ENCODE peak calls at places on chromosomes 4 and X, in four cellular contexts. M is HL-60, E is AG09309, G is tibial artery. F is an unnamed sample.

GRCh38 chr4:40736910-40737309 is 12.8 kb upstream of the NSUN7 start:
- DNase-seq in M (no peak), E (peak; percentile 10), G (no peak), F (no peak)

GRCh38 chr4:183639291-183639690 is 19.7 kb downstream of the RWDD4 start:
- DNase-seq in M (no peak), E (no peak), G (no peak), F (no peak)

GRCh38 chr4:70913947-70914445 is 11.8 kb downstream of the MOB1B start:
- DNase-seq in M (no peak), E (no peak), G (no peak), F (no peak)

GRCh38 chrX:68835104-68835442 is 6.3 kb downstream of the EFNB1 start:
- DNase-seq in M (no peak), E (no peak), G (no peak), F (no peak)

GRCh38 chr4:102829803-102830202 is 2.5 kb upstream of the UBE2D3 start:
- DNase-seq in M (no peak), E (no peak), G (no peak), F (no peak)

GRCh38 chrX:23784487-23785301 is 1.7 kb downstream of the SAT1 start:
- DNase-seq in M (peak; percentile 79), E (peak; percentile 76), G (no peak), F (no peak)

GRCh38 chr4:112650332-112650731 is 13.4 kb downstream of the LARP7 start:
- DNase-seq in M (no peak), E (no peak), G (no peak), F (no peak)

GRCh38 chr4:149120331-149121014 is 678.3 kb upstream of the NR3C2 start:
- DNase-seq in M (no peak), E (no peak), G (no peak), F (no peak)

GRCh38 chr4:29734343-29734742 is 985.8 kb upstream of the PCDH7 start:
- DNase-seq in M (no peak), E (no peak), G (no peak), F (no peak)

GRCh38 chrX:136711147-136711546 is 63.2 kb downstream of the CD40LG start:
- DNase-seq in M (no peak), E (no peak), G (peak; percentile 28), F (peak; percentile 24)

GRCh38 chr4:54539500-54540029 is 118.2 kb upstream of the KIT start:
- DNase-seq in M (no peak), E (no peak), G (peak; percentile 32), F (peak; percentile 67)

GRCh38 chr4:148634476-148634875 is 192.3 kb upstream of the NR3C2 start:
- DNase-seq in M (no peak), E (no peak), G (no peak), F (no peak)

GRCh38 chr4:52588771-52589591 is 70.1 kb downstream of the USP46 start:
- DNase-seq in M (no peak), E (peak; percentile 44), G (no peak), F (no peak)

GRCh38 chrX:152932598-152933175 is 34.8 kb downstream of the ZNF185 start:
- DNase-seq in M (no peak), E (no peak), G (no peak), F (no peak)

GRCh38 chr4:77175201-77175610 is 18.2 kb downstream of the CCNG2 start:
- DNase-seq in M (no peak), E (no peak), G (no peak), F (no peak)

GRCh38 chr4:45186249-45186648 is 459.9 kb upstream of the GNPDA2 start:
- DNase-seq in M (no peak), E (no peak), G (no peak), F (no peak)

GRCh38 chrX:56783996-56784620 is 55.1 kb downstream of the NBDY start:
- DNase-seq in M (no peak), E (no peak), G (no peak), F (no peak)

GRCh38 chrX:154739952-154740351 is 10.9 kb downstream of the GAB3 start:
- DNase-seq in M (no peak), E (no peak), G (no peak), F (no peak)

GRCh38 chr4:15488658-15489470 is 19.2 kb downstream of the CC2D2A start:
- DNase-seq in M (no peak), E (peak; percentile 77), G (no peak), F (no peak)

GRCh38 chr4:114890773-114891172 is 222.6 kb downstream of the NDST4 start:
- DNase-seq in M (peak; percentile 42), E (no peak), G (no peak), F (no peak)
- TF ChIP-seq CTCF in M (no peak), E (no peak), G (no peak), F (no peak)

DNA sequence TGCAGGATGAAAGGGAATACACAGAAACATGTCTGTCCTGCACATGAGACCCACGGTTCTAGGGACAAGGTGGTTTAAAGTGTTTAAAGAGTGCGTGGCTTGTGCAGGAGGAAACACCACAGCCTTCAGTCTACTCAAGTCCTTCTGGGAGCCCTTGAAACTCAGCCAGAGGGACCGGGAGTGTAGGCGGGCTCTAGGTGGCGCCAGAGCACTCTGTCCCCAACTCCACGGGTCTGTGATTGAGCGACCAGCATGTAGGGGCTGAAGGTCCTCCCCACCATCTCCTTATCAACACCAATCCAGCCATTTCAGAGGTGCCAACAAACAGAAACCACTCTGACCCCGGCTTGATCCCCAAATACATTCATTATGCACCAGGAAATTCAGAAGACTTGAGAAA is 82.0 kb upstream of the CLDN34 start:
- DNase-seq in M (no peak), E (no peak), G (peak; percentile 29), F (peak; percentile 62)
- TF ChIP-seq CTCF in M (peak; percentile 37), E (peak; percentile 82), G (peak; percentile 38), F (peak; percentile 18)

GRCh38 chrX:20066968-20067708 is 49.6 kb downstream of the MAP7D2 start:
- DNase-seq in M (no peak), E (no peak), G (no peak), F (peak; percentile 7)

GRCh38 chrX:20060961-20061868 is 55.5 kb downstream of the MAP7D2 start:
- DNase-seq in M (peak; percentile 50), E (no peak), G (no peak), F (no peak)

GRCh38 chrX:20063153-20063552 is 53.6 kb downstream of the MAP7D2 start:
- DNase-seq in M (no peak), E (no peak), G (no peak), F (no peak)

GRCh38 chrX:20061869-20062254 is 54.8 kb downstream of the MAP7D2 start:
- DNase-seq in M (no peak), E (peak; percentile 57), G (no peak), F (no peak)

DNA sequence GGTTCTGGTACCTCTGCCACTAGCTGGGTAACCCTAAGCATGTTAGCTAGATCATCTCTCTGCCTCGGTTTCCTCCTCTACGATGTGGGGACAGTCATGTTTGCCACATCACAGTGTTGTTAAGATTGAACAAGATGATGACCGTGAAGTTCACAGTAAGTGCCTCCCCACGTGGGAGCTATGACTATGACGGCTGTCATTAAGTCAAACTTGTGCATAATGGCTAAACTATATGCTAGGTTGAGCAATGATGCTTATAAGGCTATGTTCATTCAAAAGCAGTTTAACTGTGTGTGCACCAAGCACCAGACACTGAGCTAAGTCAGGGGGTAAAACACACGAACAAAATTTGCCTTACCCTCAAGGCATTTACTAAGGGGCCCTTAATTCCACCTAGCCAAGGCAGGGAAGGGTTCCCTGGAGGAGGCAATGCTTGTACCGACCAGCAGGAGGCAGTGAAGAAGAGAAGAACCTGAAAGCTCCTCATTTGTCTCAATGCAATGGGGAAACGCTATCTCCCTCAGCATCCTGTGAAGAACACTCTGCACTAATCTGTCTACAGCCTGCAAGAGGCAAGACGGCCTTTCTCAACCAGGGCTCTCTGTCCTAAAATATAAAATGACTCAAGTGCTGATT is 52.9 kb downstream of the MAP7D2 start:
- DNase-seq in M (no peak), E (no peak), G (no peak), F (no peak)
- TF ChIP-seq CTCF in M (no peak), E (peak; percentile 27), G (no peak), F (peak; percentile 29)

GRCh38 chrX:40150503-40150902 is 52.7 kb upstream of the BCOR start:
- DNase-seq in M (no peak), E (no peak), G (no peak), F (no peak)
- TF ChIP-seq CTCF in M (no peak), E (no peak), G (no peak), F (no peak)

DNA sequence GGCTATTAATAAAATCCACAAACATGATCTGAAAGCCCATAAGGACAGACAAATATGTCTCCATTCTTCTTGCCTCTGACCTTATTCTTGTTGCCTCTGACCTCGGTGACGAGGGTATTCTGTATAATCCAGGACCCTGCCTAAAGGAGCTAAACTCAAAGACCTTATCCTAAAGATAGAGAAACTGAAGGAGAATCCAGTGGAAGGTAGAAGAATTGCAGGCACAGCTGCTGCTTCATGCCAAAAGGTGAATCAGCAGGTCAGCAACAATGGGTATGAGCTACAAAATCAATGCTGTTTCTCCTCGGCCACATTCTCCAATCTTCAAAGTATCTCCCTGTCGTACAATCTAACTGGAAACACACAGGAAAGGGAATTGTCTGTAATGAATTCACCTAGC is 71.4 kb downstream of the INTS6L start:
- DNase-seq in M (no peak), E (no peak), G (no peak), F (no peak)
- TF ChIP-seq CTCF in M (no peak), E (no peak), G (no peak), F (no peak)

DNA sequence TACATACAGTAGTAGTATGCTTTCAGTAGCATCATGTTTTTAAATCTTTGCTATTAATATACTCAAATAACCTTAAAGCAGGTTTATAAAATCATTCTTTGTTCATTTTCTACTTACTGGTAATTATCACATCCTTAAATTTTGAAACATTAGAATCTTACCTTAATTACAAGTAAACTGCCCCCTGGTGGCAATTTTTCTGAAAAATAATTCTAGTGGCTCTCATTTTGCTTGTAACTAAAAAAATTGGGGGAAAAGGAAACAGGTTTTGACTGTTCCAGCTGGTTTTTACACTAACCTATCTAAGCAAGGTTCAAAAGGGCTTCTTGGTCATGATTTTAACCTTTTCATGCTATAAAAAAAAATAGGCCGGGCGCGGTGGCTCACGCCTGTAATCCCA is 18.5 kb upstream of the DCAF4L1 start:
- DNase-seq in M (no peak), E (no peak), G (no peak), F (no peak)
- TF ChIP-seq CTCF in M (peak; percentile 1), E (peak; percentile 16), G (no peak), F (peak; percentile 82)

GRCh38 chrX:106957856-106958255 is 37.7 kb downstream of the CLDN2 start:
- DNase-seq in M (no peak), E (no peak), G (no peak), F (no peak)

GRCh38 chrX:106955004-106955772 is 35.0 kb downstream of the CLDN2 start:
- DNase-seq in M (no peak), E (no peak), G (no peak), F (no peak)

GRCh38 chrX:106963111-106963510 is 36.9 kb downstream of the MORC4 start:
- DNase-seq in M (no peak), E (no peak), G (no peak), F (no peak)

GRCh38 chrX:106964290-106964689 is 35.7 kb downstream of the MORC4 start:
- DNase-seq in M (no peak), E (no peak), G (no peak), F (no peak)

GRCh38 chrX:106959897-106960296 is 39.7 kb downstream of the CLDN2 start:
- DNase-seq in M (no peak), E (no peak), G (no peak), F (no peak)
- TF ChIP-seq CTCF in M (no peak), E (peak; percentile 39), G (no peak), F (no peak)

GRCh38 chr4:124288706-124289486 is 423.6 kb downstream of the ANKRD50 start:
- DNase-seq in M (no peak), E (no peak), G (no peak), F (no peak)
- TF ChIP-seq CTCF in M (no peak), E (no peak), G (no peak), F (no peak)

F was measured in endothelial cell.